ENCODE peak calls at places on chromosomes 4 and X, in six cellular contexts. P is neural progenitor cell, Y is A549, Q is colonic mucosa, D is ovary, K is spleen. E is an unnamed sample.

GRCh38 chr4:33297091-33297490 is 2576.9 kb downstream of the PCDH7 start:
- DNase-seq in P (no peak), Y (no peak), Q (no peak), D (no peak), K (no peak), E (no peak)

GRCh38 chrX:40734956-40735317 is 405 bp downstream of the MED14 start:
- DNase-seq in P (no peak), Y (peak; percentile 11), Q (peak; percentile 35), D (no peak), K (no peak), E (no peak)

GRCh38 chrX:37349131-37350033 is at the start of gene PRRG1:
- DNase-seq in P (peak; percentile 96), Y (peak; percentile 80), Q (peak; percentile 78), D (peak; percentile 70), K (peak; percentile 80), E (peak; percentile 94)

GRCh38 chr4:89509708-89510269 is 202.2 kb upstream of the GPRIN3 start:
- DNase-seq in P (no peak), Y (no peak), Q (no peak), D (no peak), K (no peak), E (peak; percentile 92)

GRCh38 chrX:120549483-120550452 is 11.0 kb downstream of the CUL4B start:
- DNase-seq in P (no peak), Y (peak; percentile 88), Q (no peak), D (no peak), K (no peak), E (no peak)

GRCh38 chr4:47143261-47143660 is 111.9 kb downstream of the GABRB1 start:
- DNase-seq in P (no peak), Y (no peak), Q (no peak), D (no peak), K (no peak), E (peak; percentile 3)

GRCh38 chr4:124427095-124427767 is 285.3 kb downstream of the ANKRD50 start:
- DNase-seq in P (no peak), Y (no peak), Q (peak; percentile 61), D (no peak), K (no peak), E (no peak)

GRCh38 chr4:105765690-105766407 is 57.3 kb downstream of the GSTCD start:
- DNase-seq in P (no peak), Y (peak; percentile 29), Q (no peak), D (no peak), K (no peak), E (no peak)

GRCh38 chr4:185282968-185283367 is 73.6 kb downstream of the SNX25 start:
- DNase-seq in P (peak; percentile 42), Y (peak; percentile 44), Q (no peak), D (no peak), K (no peak), E (no peak)

GRCh38 chrX:37454537-37455285 is 105.5 kb downstream of the PRRG1 start:
- DNase-seq in P (no peak), Y (peak; percentile 33), Q (peak; percentile 23), D (no peak), K (no peak), E (no peak)

GRCh38 chrX:43615677-43616076 is 40.4 kb upstream of the MAOA start:
- DNase-seq in P (no peak), Y (no peak), Q (no peak), D (no peak), K (no peak), E (peak; percentile 22)

GRCh38 chr4:181849472-181849871 is 393.7 kb upstream of the TENM3 start:
- DNase-seq in P (no peak), Y (no peak), Q (no peak), D (no peak), K (no peak), E (no peak)

GRCh38 chr4:77773101-77773500 is 46.1 kb downstream of the CNOT6L start:
- DNase-seq in P (no peak), Y (no peak), Q (no peak), D (no peak), K (no peak), E (peak; percentile 21)

GRCh38 chrX:65679071-65679540 is 11.7 kb downstream of the MSN start:
- DNase-seq in P (no peak), Y (peak; percentile 62), Q (no peak), D (no peak), K (no peak), E (no peak)

GRCh38 chrX:1596676-1597344 is 5.4 kb downstream of the AKAP17A start:
- DNase-seq in P (no peak), Y (no peak), Q (no peak), D (no peak), K (peak; percentile 58), E (no peak)

GRCh38 chr4:16034010-16034829 is 49.6 kb downstream of the PROM1 start:
- DNase-seq in P (no peak), Y (peak; percentile 27), Q (no peak), D (no peak), K (no peak), E (peak; percentile 14)

GRCh38 chr4:76579596-76580375 is 144.8 kb downstream of the SHROOM3 start:
- DNase-seq in P (no peak), Y (no peak), Q (no peak), D (no peak), K (no peak), E (no peak)

GRCh38 chrX:69618803-69619202 is 2.9 kb downstream of the EDA start:
- DNase-seq in P (peak; percentile 14), Y (peak; percentile 31), Q (peak; percentile 18), D (no peak), K (no peak), E (peak; percentile 20)

GRCh38 chrX:12722314-12722713 is 68.9 kb upstream of the PRPS2 start:
- DNase-seq in P (no peak), Y (no peak), Q (no peak), D (no peak), K (no peak), E (no peak)

GRCh38 chrX:24487576-24487975 is 22.5 kb downstream of the PDK3 start:
- DNase-seq in P (no peak), Y (no peak), Q (no peak), D (no peak), K (no peak), E (no peak)

GRCh38 chr4:37794046-37794445 is 32.4 kb upstream of the PGM2 start:
- DNase-seq in P (no peak), Y (no peak), Q (no peak), D (no peak), K (no peak), E (no peak)

GRCh38 chr4:184313710-184314659 is 96.3 kb upstream of the ENPP6 start:
- DNase-seq in P (no peak), Y (no peak), Q (peak; percentile 17), D (no peak), K (peak; percentile 79), E (no peak)

GRCh38 chrX:68550193-68550592 is 51.3 kb downstream of the YIPF6 start:
- DNase-seq in P (no peak), Y (no peak), Q (no peak), D (no peak), K (no peak), E (no peak)

GRCh38 chrX:118346258-118347094 is 570 bp downstream of the WDR44 start:
- DNase-seq in P (peak; percentile 58), Y (peak; percentile 46), Q (peak; percentile 53), D (peak; percentile 33), K (peak; percentile 93), E (peak; percentile 44)

GRCh38 chr4:67522851-67523671 is 22.2 kb downstream of the CENPC start:
- DNase-seq in P (no peak), Y (no peak), Q (no peak), D (no peak), K (no peak), E (no peak)

GRCh38 chr4:152951348-152951747 is 15.2 kb downstream of the FHDC1 start:
- DNase-seq in P (no peak), Y (no peak), Q (peak; percentile 47), D (no peak), K (no peak), E (no peak)

GRCh38 chrX:47651043-47651905 is 911 bp upstream of the ELK1 start:
- DNase-seq in P (no peak), Y (no peak), Q (no peak), D (no peak), K (no peak), E (no peak)

GRCh38 chr4:105624530-105624929 is 72.1 kb downstream of the ARHGEF38 start:
- DNase-seq in P (no peak), Y (no peak), Q (peak; percentile 27), D (no peak), K (no peak), E (no peak)

GRCh38 chr4:26772096-26772495 is 88.5 kb upstream of the STIM2 start:
- DNase-seq in P (no peak), Y (no peak), Q (no peak), D (no peak), K (no peak), E (no peak)

GRCh38 chr4:121146530-121146929 is 17.6 kb downstream of the TNIP3 start:
- DNase-seq in P (no peak), Y (no peak), Q (no peak), D (no peak), K (no peak), E (no peak)

DNA sequence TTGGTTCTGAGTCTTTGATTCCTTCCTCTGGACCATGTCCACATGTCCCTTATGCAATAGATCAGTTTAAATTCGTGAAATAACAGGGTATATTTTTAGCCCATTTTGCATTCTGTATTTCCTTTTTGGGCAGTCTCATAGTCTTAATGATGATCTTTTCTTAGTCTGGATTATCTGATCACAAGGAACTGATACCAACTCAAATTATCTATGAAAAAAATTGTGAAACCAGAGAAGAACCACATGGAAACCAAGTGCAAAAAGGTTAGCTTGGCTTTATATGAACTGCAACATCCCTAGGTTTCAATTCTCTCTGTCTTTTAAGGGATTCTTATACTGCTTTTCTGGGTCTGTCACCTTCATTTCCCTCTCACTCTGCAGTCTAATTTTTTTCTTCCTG is 608.6 kb upstream of the AADAT start:
- DNase-seq in P (no peak), Y (no peak), Q (no peak), D (no peak), K (no peak), E (no peak)
- H3K4me3 ChIP-seq in P (no peak overlapping the region), Y (no peak overlapping the region), Q (no peak overlapping the region), D (no peak overlapping the region), K (no peak overlapping the region), E (no peak overlapping the region)

DNA sequence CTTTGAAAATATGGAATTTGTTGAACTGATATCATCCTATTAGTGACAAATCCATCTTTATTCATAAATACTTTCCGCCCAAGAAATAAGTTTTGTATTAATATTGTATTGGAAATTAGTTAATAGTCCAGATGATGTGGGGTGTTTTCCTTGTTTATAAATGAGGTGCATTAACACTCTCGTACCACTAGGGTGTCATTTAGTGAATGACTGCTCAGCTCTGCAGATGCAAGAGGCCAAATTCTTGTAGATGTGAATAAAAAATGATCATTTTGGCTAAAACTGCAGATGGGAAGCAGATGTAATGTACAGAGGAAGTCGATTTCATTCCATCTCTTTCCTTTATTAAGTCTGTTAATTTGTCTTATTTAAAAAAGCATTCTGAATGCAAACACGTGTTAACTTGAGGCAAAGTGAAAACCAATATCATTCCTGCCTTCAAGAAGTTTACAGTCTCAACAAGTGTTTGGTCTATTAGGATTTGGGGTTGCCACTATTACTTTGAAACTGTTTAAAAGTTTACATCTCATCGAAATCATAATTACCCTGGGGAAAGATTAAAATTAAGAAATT is 108.1 kb downstream of the DHX15 start:
- DNase-seq in P (peak; percentile 31), Y (peak; percentile 21), Q (no peak), D (no peak), K (no peak), E (peak; percentile 46)
- TF ChIP-seq CTCF in P (peak; percentile 72), Y (peak; percentile 34), Q (peak; percentile 37), D (peak; percentile 8), K (no peak), E (peak; percentile 63)

GRCh38 chr4:53240573-53240972 is 125.3 kb downstream of the SCFD2 start:
- DNase-seq in P (no peak), Y (no peak), Q (no peak), D (no peak), K (no peak), E (no peak)
- H3K9me3 ChIP-seq in P (no peaks in the 10 kb centered on the region), Y (no peaks in the 10 kb centered on the region), Q (no peaks in the 10 kb centered on the region), D (no peaks in the 10 kb centered on the region), K (peaks cover 22% of the 10 kb centered on the region), E (no peaks in the 10 kb centered on the region)

GRCh38 chr4:99821918-99822503 is 5.4 kb downstream of the DAPP1 start:
- DNase-seq in P (no peak), Y (no peak), Q (no peak), D (no peak), K (no peak), E (no peak)
- H3K4me3 ChIP-seq in P (no peak overlapping the region), Y (no peak overlapping the region), Q (no peak overlapping the region), D (no peak overlapping the region), K (no peak overlapping the region), E (no peak overlapping the region)

E was measured in cardiac muscle cell.